ENCODE peak calls at places on chromosomes 16 and 17, in seven cellular contexts. I is RWPE1, E is tibial artery, Y is heart right ventricle, D is heart left ventricle, S is PC-9, G is neural progenitor cell. V is an unnamed sample.

GRCh38 chr17:44601574-44602372 is 44.5 kb downstream of the FZD2 start:
- DNase-seq in Y (no peak), E (no peak), D (no peak), I (no peak), S (no peak), G (no peak), V (no peak)

GRCh38 chr17:64687959-64688358 is 25.9 kb upstream of the SMURF2 start:
- DNase-seq in Y (no peak), G (no peak), E (no peak), I (peak; percentile 69), D (no peak), S (no peak), V (peak; percentile 75)

GRCh38 chr17:66494023-66494803 is 191.8 kb downstream of the PRKCA start:
- DNase-seq in Y (no peak), E (no peak), D (no peak), I (peak; percentile 73), G (no peak), S (no peak), V (peak; percentile 89)

GRCh38 chr16:71920658-71921057 is 25.3 kb downstream of the IST1 start:
- DNase-seq in Y (no peak), I (no peak), D (no peak), E (no peak), G (no peak), S (no peak), V (no peak)

GRCh38 chr16:4700380-4700996 is 7.1 kb downstream of the NUDT16L1 start:
- DNase-seq in E (no peak), Y (no peak), D (no peak), I (no peak), G (no peak), S (no peak), V (no peak)

GRCh38 chr17:77420804-77421634 is 280.2 kb downstream of the SEC14L1 start:
- DNase-seq in D (peak; percentile 66), I (peak; percentile 68), G (peak; percentile 63), Y (no peak), S (peak; percentile 59), E (no peak), V (peak; percentile 79)

GRCh38 chr16:11395008-11395948 is 50.0 kb downstream of the RMI2 start:
- DNase-seq in G (no peak), D (no peak), Y (no peak), E (no peak), S (no peak), I (no peak), V (no peak)

GRCh38 chr17:50151937-50152547 is 1.6 kb upstream of the PPP1R9B start:
- DNase-seq in E (peak; percentile 89), S (peak; percentile 82), Y (peak; percentile 92), G (peak; percentile 92), D (peak; percentile 89), I (peak; percentile 92), V (peak; percentile 81)

GRCh38 chr16:53773150-53773846 is 69.3 kb downstream of the FTO start:
- DNase-seq in Y (peak; percentile 50), D (peak; percentile 35), S (peak; percentile 34), E (no peak), I (peak; percentile 66), G (peak; percentile 70), V (peak; percentile 74)

GRCh38 chr17:49582789-49583188 is 7.1 kb downstream of the NXPH3 start:
- DNase-seq in D (no peak), Y (no peak), E (no peak), S (no peak), I (peak; percentile 79), G (no peak), V (peak; percentile 19)

GRCh38 chr17:39867084-39867890 is 715 bp upstream of the ZPBP2 start:
- DNase-seq in I (no peak), Y (no peak), G (no peak), D (no peak), S (no peak), E (no peak), V (no peak)

GRCh38 chr16:17921357-17921978 is 415.1 kb downstream of the NPIPA8 start:
- DNase-seq in E (no peak), S (peak; percentile 19), G (peak; percentile 40), I (no peak), D (no peak), Y (no peak), V (no peak)

GRCh38 chr17:79114455-79115301 is 40.1 kb downstream of the ENGASE start:
- DNase-seq in E (no peak), G (peak; percentile 73), D (peak; percentile 68), Y (peak; percentile 26), S (peak; percentile 82), I (no peak), V (no peak)

GRCh38 chr17:56681561-56682266 is 88.2 kb downstream of the NOG start:
- DNase-seq in G (no peak), D (no peak), S (peak; percentile 58), Y (no peak), E (no peak), I (peak; percentile 74), V (peak; percentile 85)

GRCh38 chr17:60077672-60078519 is 825 bp downstream of the HEATR6 start:
- DNase-seq in S (no peak), I (no peak), E (no peak), G (peak; percentile 10), D (no peak), Y (no peak), V (no peak)

GRCh38 chr16:89187337-89188063 is 12.8 kb downstream of the SLC22A31 start:
- DNase-seq in S (peak; percentile 50), G (peak; percentile 42), E (no peak), Y (no peak), I (no peak), D (peak; percentile 20), V (peak; percentile 28)

GRCh38 chr17:48645639-48646182 is 19.6 kb upstream of the HOXB9 start:
- DNase-seq in D (no peak), Y (no peak), G (no peak), E (no peak), S (no peak), I (no peak), V (no peak)

GRCh38 chr17:71628306-71628705 is 492.5 kb upstream of the SOX9 start:
- DNase-seq in I (no peak), D (no peak), G (no peak), S (no peak), Y (no peak), E (no peak), V (peak; percentile 18)

GRCh38 chr16:57277586-57277985 is 6.9 kb downstream of the PLLP start:
- DNase-seq in S (peak; percentile 92), G (no peak), E (no peak), Y (no peak), D (no peak), I (peak; percentile 99), V (peak; percentile 73)

GRCh38 chr16:518858-519257 is 8.7 kb upstream of the CAPN15 start:
- DNase-seq in G (no peak), Y (no peak), E (no peak), S (no peak), I (no peak), D (no peak), V (no peak)

GRCh38 chr17:35404360-35404759 is 27.9 kb downstream of the SLFN12 start:
- DNase-seq in D (no peak), G (no peak), S (no peak), E (no peak), I (no peak), Y (no peak), V (no peak)

GRCh38 chr17:41026668-41027471 is at the start of gene KRTAP1-5:
- DNase-seq in I (no peak), Y (no peak), E (no peak), G (no peak), S (no peak), D (no peak), V (peak; percentile 74)

DNA sequence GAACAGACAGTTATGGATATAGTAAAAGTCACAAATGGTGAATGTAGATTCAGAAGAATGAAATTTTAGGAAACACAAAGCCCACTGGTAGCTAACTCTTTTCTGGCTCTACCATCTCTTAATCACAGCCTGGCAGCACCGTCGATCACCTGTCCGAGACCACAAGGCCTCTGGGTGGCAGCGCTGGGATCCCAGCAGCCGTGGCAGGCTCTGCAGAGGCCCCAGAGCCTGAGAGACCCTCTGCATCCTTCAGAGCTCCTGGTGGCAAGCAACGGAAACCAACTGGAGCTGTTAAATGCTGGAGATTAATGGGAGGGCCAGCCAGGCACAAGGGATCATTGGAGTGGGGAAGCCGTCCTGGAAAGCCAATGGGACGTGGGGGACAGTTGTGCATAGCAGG is 26.3 kb downstream of the LAT start:
- DNase-seq in E (no peak), G (peak; percentile 48), I (no peak), D (no peak), S (no peak), Y (no peak), V (no peak)
- TF ChIP-seq CTCF in E (no peak), G (peak; percentile 31), I (no peak), D (no peak), S (no peak), Y (no peak), V (no peak)

DNA sequence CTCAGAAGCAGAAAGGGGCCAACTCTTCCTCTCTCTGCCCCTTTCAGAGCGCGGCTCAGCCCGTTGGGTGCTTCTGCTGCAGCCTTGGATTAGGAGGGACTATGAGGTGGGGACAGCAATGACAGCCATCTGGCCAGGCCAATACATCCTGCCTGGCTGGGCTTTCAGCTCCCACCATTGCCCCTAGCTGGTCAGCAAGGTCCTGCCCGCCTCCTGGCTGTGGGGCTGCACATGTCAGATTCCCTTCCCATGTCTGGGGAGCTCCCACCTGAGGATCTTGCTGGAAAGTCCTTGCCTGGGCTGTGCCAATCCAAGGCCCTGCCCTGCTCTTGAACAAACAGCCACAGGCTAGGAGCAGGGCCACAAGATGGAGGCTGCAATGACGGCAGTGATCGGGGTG is 8.3 kb downstream of the TRIM65 start:
- DNase-seq in E (no peak), I (no peak), Y (no peak), S (no peak), G (no peak), D (no peak), V (no peak)
- TF ChIP-seq CTCF in E (no peak), I (no peak), Y (no peak), S (no peak), G (no peak), D (no peak), V (no peak)

GRCh38 chr17:9162275-9162985 is 141.1 kb downstream of the NTN1 start:
- DNase-seq in D (no peak), S (no peak), I (peak; percentile 62), E (peak; percentile 84), Y (no peak), G (peak; percentile 50), V (no peak)
- TF ChIP-seq CTCF in D (no peak), S (no peak), I (peak; percentile 55), E (peak; percentile 51), Y (no peak), G (peak; percentile 40), V (no peak)

DNA sequence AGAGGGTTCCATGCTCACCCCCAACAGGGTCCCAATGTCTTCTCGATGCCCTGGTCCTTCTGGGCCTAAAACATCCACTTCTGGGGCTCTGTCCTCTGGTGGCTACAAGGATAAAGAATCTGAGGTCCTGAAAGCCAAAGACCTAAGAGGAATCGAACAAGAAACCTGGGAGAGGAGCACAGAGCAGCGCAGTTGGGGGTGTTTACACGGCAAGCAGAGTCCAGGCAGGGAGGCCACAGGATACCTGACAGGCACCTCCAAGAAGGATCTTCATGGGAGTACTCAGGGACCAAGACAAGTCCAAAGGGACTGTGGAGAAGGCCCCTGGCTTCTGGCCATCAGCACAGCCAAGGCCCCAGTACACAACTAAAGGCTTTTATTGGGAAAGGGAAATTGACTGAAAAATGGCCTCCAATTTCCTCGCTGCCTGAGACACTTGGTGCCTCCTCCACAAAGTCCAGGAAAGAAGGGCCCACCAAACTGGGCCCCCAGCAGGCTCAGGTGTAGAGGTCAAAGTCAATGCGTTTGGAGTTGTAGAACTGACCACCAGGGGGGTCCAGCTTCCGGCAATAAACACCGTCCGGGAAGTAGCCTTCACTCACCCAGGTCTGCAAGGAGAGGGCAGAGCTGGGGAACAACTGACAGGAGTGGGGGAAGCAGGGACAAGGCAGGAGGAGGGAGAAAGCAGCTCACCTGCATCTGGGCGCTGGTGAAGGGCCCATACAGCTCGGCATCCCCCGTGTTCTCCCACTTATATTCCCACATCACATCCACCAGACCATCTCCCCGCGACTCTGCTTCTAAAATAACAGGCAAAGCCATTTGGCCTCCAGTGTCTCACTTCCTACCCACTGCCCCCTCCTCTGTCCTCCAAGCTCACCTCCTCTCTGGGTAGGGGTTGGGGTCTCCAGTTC is 2.4 kb downstream of the CD2BP2 start:
- DNase-seq in S (no peak), D (no peak), E (no peak), Y (no peak), I (no peak), G (no peak), V (no peak)
- TF ChIP-seq CTCF in S (no peak), D (no peak), E (no peak), Y (peak; percentile 15), I (no peak), G (peak; percentile 17), V (peak; percentile 69)

V was measured in HFFc6.